ENCODE peak calls at places on chromosomes 11 and 22, in nine cellular contexts. I is body of pancreas; E is iris pigment epithelial cell; R is head of caudate nucleus; U is RKO; T is stimulated activated CD4-positive, alpha-beta T cell treated with anti-CD3 and anti-CD28 coated beads, Interleukin-4, amount 100 ng/mL, for 24 hours; W is CD8-positive, alpha-beta memory T cell; Y is aorta; Q is endothelial cell of umbilical vein. G is an unnamed sample.

GRCh38 chr11:931385-931784 is 5.7 kb downstream of the AP2A2 start:
- DNase-seq in Q (peak; percentile 96), E (no peak), Y (peak; percentile 21), I (no peak), T (no peak), U (no peak), R (no peak), W (no peak), G (no peak)

GRCh38 chr11:68863553-68864265 is 22.0 kb upstream of the CPT1A start:
- DNase-seq in E (no peak), I (no peak), Y (no peak), T (no peak), U (no peak), W (no peak), Q (no peak), R (no peak), G (no peak)

GRCh38 chr11:36890841-36891240 is 292.8 kb upstream of the RAG2 start:
- DNase-seq in U (no peak), Y (no peak), I (no peak), T (no peak), E (no peak), R (no peak), W (no peak), Q (no peak), G (no peak)

GRCh38 chr22:17774206-17774927 is at the start of gene BID:
- DNase-seq in U (no peak), R (peak; percentile 55), Y (peak; percentile 68), I (peak; percentile 45), E (peak; percentile 32), W (peak; percentile 43), T (peak; percentile 28), Q (peak; percentile 22), G (peak; percentile 68)

GRCh38 chr11:1825039-1825740 is 9.6 kb upstream of the SYT8 start:
- DNase-seq in W (no peak), Q (no peak), E (no peak), Y (peak; percentile 72), T (no peak), U (peak; percentile 11), R (no peak), I (peak; percentile 75), G (peak; percentile 95)

GRCh38 chr11:113991170-113991569 is 16.3 kb downstream of the HTR3A start:
- DNase-seq in U (peak; percentile 48), Q (peak; percentile 38), T (no peak), R (no peak), I (peak; percentile 19), E (peak; percentile 45), W (no peak), Y (no peak), G (peak; percentile 27)

GRCh38 chr11:121671276-121672168 is 218.8 kb upstream of the SORL1-AS1 start:
- DNase-seq in U (no peak), T (no peak), I (no peak), E (peak; percentile 65), Q (no peak), W (no peak), R (no peak), Y (no peak), G (no peak)

GRCh38 chr11:7072401-7073028 is 16.3 kb upstream of the RBMXL2 start:
- DNase-seq in R (no peak), I (no peak), Q (no peak), T (no peak), U (no peak), W (no peak), E (no peak), Y (no peak), G (no peak)

GRCh38 chr11:8242113-8242475 is 21.6 kb downstream of the LMO1 start:
- DNase-seq in Y (no peak), T (no peak), E (no peak), Q (no peak), W (no peak), R (no peak), U (no peak), I (no peak), G (no peak)

GRCh38 chr11:77142091-77142975 is 14.3 kb downstream of the MYO7A start:
- DNase-seq in T (no peak), Y (no peak), I (no peak), U (no peak), Q (no peak), E (no peak), R (no peak), W (peak; percentile 33), G (no peak)

GRCh38 chr22:42635531-42635930 is 4.9 kb downstream of the ATP5MGL start:
- DNase-seq in Y (peak; percentile 92), T (no peak), U (peak; percentile 60), R (no peak), E (peak; percentile 90), W (no peak), Q (peak; percentile 87), I (no peak), G (no peak)

GRCh38 chr11:110433393-110434333 is 3.9 kb downstream of the FDX1 start:
- DNase-seq in I (no peak), W (peak; percentile 29), R (no peak), E (peak; percentile 44), Q (peak; percentile 47), Y (no peak), T (no peak), U (peak; percentile 68), G (no peak)

GRCh38 chr11:32391965-32392553 is 43.3 kb downstream of the WT1 start:
- DNase-seq in R (no peak), Y (no peak), E (peak; percentile 28), W (no peak), U (peak; percentile 23), T (no peak), I (peak; percentile 10), Q (no peak), G (no peak)

GRCh38 chr11:133531971-133532651 is at the start of gene OPCML:
- DNase-seq in R (peak; percentile 59), E (no peak), Y (no peak), T (no peak), U (no peak), W (no peak), I (no peak), Q (no peak), G (no peak)

GRCh38 chr22:43014062-43014875 is 680 bp downstream of the PACSIN2 start:
- DNase-seq in R (peak; percentile 20), W (peak; percentile 42), T (peak; percentile 23), E (no peak), I (peak; percentile 51), Y (peak; percentile 73), Q (peak; percentile 29), U (peak; percentile 43), G (no peak)

GRCh38 chr11:10743354-10744035 is 7.6 kb upstream of the CTR9 start:
- DNase-seq in E (no peak), T (peak; percentile 20), I (no peak), Q (no peak), R (no peak), W (peak; percentile 40), U (no peak), Y (no peak), G (no peak)

GRCh38 chr11:10356161-10356560 is 51.3 kb downstream of the ADM start:
- DNase-seq in Q (no peak), W (no peak), I (no peak), U (no peak), R (no peak), Y (no peak), T (no peak), E (no peak), G (no peak)

GRCh38 chr11:126150256-126150655 is 61.2 kb downstream of the RPUSD4 start:
- DNase-seq in Y (no peak), W (no peak), T (no peak), Q (no peak), U (no peak), I (no peak), E (no peak), R (no peak), G (no peak)

GRCh38 chr22:46087816-46088277 is 62.5 kb upstream of the PPARA start:
- DNase-seq in W (no peak), R (peak; percentile 97), Y (peak; percentile 94), U (no peak), T (no peak), Q (peak; percentile 85), E (peak; percentile 85), I (peak; percentile 94), G (peak; percentile 63)